ENCODE peak calls at places on chromosomes 1 and 21, in ten cellular contexts. B is GM23248, N is Karpas-422, Q is left ventricle myocardium inferior, X is OCI-LY7, H is right cardiac atrium, J is thoracic aorta, F is Peyer's patch, T is heart left ventricle, W is tibial nerve. C is an unnamed sample. For H3K4me1, the result is how much of the 10 kb centered on the place peaks cover.

GRCh38 chr1:88800382-88801051 is 90.8 kb downstream of the GTF2B start:
- DNase-seq in B (peak), N (peak), Q (no peak), X (peak), H (no peak), J (no peak), F (peak), T (no peak), W (no peak), C (no peak)

GRCh38 chr1:221435510-221435909 is 306.4 kb downstream of the DUSP10 start:
- DNase-seq in B (peak), N (peak), Q (no peak), X (peak), H (no peak), J (no peak), F (no peak), T (no peak), W (no peak), C (no peak)

GRCh38 chr1:171438441-171438840 is 46.9 kb upstream of the PRRC2C start:
- DNase-seq in B (peak), N (no peak), Q (peak), X (no peak), H (peak), J (peak), F (no peak), T (peak), W (no peak), C (peak)

GRCh38 chr1:101071470-101071886 is 45.9 kb upstream of the DPH5 start:
- DNase-seq in B (no peak), N (no peak), Q (no peak), X (no peak), H (no peak), J (no peak), F (no peak), T (no peak), W (no peak), C (no peak)

GRCh38 chr1:30789388-30790255 is 32.0 kb upstream of the LAPTM5 start:
- DNase-seq in B (no peak), N (no peak), Q (no peak), X (no peak), H (peak), J (no peak), F (no peak), T (peak), W (no peak), C (no peak)

GRCh38 chr1:88892146-88892877 is 945 bp upstream of the GTF2B start:
- DNase-seq in B (peak), N (peak), Q (no peak), X (peak), H (no peak), J (no peak), F (no peak), T (no peak), W (no peak), C (no peak)

GRCh38 chr1:41890841-41891311 is 27.8 kb downstream of the HIVEP3 start:
- DNase-seq in B (peak), N (no peak), Q (peak), X (no peak), H (peak), J (no peak), F (no peak), T (peak), W (no peak), C (no peak)

GRCh38 chr1:45679123-45679522 is 7.2 kb downstream of the GPBP1L1 start:
- DNase-seq in B (peak), N (no peak), Q (no peak), X (no peak), H (no peak), J (no peak), F (no peak), T (no peak), W (no peak), C (no peak)

GRCh38 chr1:12539705-12540579 is 78.1 kb downstream of the DHRS3 start:
- DNase-seq in B (peak), N (no peak), Q (peak), X (no peak), H (peak), J (peak), F (peak), T (peak), W (peak), C (peak)

GRCh38 chr21:35048706-35049617 is at the start of gene RUNX1:
- DNase-seq in B (peak), N (peak), Q (no peak), X (peak), H (no peak), J (no peak), F (peak), T (peak), W (no peak), C (no peak)

GRCh38 chr1:85128296-85128695 is 72.5 kb downstream of the SYDE2 start:
- DNase-seq in B (peak), N (no peak), Q (no peak), X (no peak), H (no peak), J (no peak), F (no peak), T (no peak), W (no peak), C (no peak)

GRCh38 chr1:155005076-155005971 is 2.7 kb downstream of the ZBTB7B start:
- DNase-seq in B (peak), N (peak), Q (peak), X (peak), H (peak), J (peak), F (peak), T (peak), W (no peak), C (peak)

GRCh38 chr21:46544003-46544402 is 60.9 kb downstream of the S100B start:
- DNase-seq in B (no peak), N (no peak), Q (no peak), X (no peak), H (no peak), J (no peak), F (no peak), T (no peak), W (no peak), C (no peak)

GRCh38 chr1:28395181-28395580 is 25.6 kb downstream of the PHACTR4 start:
- DNase-seq in B (peak), N (no peak), Q (no peak), X (no peak), H (no peak), J (no peak), F (no peak), T (no peak), W (no peak), C (no peak)

GRCh38 chr1:28394136-28394535 is 24.6 kb downstream of the PHACTR4 start:
- DNase-seq in B (no peak), N (no peak), Q (no peak), X (no peak), H (no peak), J (no peak), F (no peak), T (no peak), W (no peak), C (no peak)

GRCh38 chr1:28392027-28392652 is 22.6 kb downstream of the PHACTR4 start:
- DNase-seq in B (peak), N (no peak), Q (no peak), X (no peak), H (no peak), J (no peak), F (no peak), T (no peak), W (no peak), C (no peak)
- H3K4me1 ChIP-seq in B (under half), N (under half), Q (under half), X (under half), H (under half), J (under half), F (under half), T (under half), W (under half), C (under half)

GRCh38 chr1:66271216-66271903 is 262.6 kb upstream of the SGIP1 start:
- DNase-seq in B (peak), N (peak), Q (peak), X (peak), H (peak), J (peak), F (peak), T (peak), W (peak), C (peak)
- H3K4me3 ChIP-seq in B (peak), N (peak), Q (peak), X (peak), H (peak), J (peak), F (no peak), T (peak), W (no peak), C (no peak)

GRCh38 chr1:162197041-162197511 is 127.6 kb downstream of the NOS1AP start:
- DNase-seq in B (no peak), N (no peak), Q (no peak), X (no peak), H (no peak), J (no peak), F (peak), T (peak), W (no peak), C (no peak)
- H3K4me1 ChIP-seq in B (under half), N (under half), Q (half or more), X (under half), H (under half), J (under half), F (under half), T (under half), W (under half), C (under half)

GRCh38 chr1:167446946-167447345 is 71.4 kb downstream of the CD247 start:
- DNase-seq in B (no peak), N (no peak), Q (no peak), X (no peak), H (no peak), J (no peak), F (no peak), T (no peak), W (no peak), C (no peak)
- H3K4me3 ChIP-seq in B (no peak), N (peak), Q (no peak), X (no peak), H (no peak), J (no peak), F (no peak), T (no peak), W (no peak), C (no peak)

GRCh38 chr1:52569333-52570265 is 16.7 kb upstream of the TUT4 start:
- DNase-seq in B (no peak), N (no peak), Q (no peak), X (no peak), H (no peak), J (no peak), F (no peak), T (no peak), W (no peak), C (no peak)
- H3K4me1 ChIP-seq in B (under half), N (under half), Q (under half), X (under half), H (under half), J (under half), F (under half), T (under half), W (under half), C (under half)

GRCh38 chr1:184051485-184052193 is at the start of gene TSEN15:
- DNase-seq in B (peak), N (peak), Q (peak), X (peak), H (peak), J (no peak), F (peak), T (peak), W (peak), C (peak)

GRCh38 chr1:184051138-184051484 is 419 bp upstream of the TSEN15 start:
- DNase-seq in B (peak), N (peak), Q (no peak), X (no peak), H (no peak), J (no peak), F (no peak), T (no peak), W (no peak), C (no peak)

GRCh38 chr1:184052750-184053149 is 1.2 kb downstream of the TSEN15 start:
- DNase-seq in B (no peak), N (no peak), Q (no peak), X (no peak), H (no peak), J (no peak), F (no peak), T (no peak), W (no peak), C (no peak)

GRCh38 chr1:184052194-184052559 is 647 bp downstream of the TSEN15 start:
- DNase-seq in B (no peak), N (no peak), Q (no peak), X (peak), H (no peak), J (no peak), F (no peak), T (no peak), W (no peak), C (no peak)

GRCh38 chr1:184053881-184054280 is 2.4 kb downstream of the TSEN15 start:
- DNase-seq in B (no peak), N (no peak), Q (no peak), X (no peak), H (no peak), J (no peak), F (no peak), T (no peak), W (no peak), C (no peak)
- H3K4me3 ChIP-seq in B (no peak), N (no peak), Q (no peak), X (no peak), H (no peak), J (no peak), F (no peak), T (no peak), W (no peak), C (no peak)

DNA sequence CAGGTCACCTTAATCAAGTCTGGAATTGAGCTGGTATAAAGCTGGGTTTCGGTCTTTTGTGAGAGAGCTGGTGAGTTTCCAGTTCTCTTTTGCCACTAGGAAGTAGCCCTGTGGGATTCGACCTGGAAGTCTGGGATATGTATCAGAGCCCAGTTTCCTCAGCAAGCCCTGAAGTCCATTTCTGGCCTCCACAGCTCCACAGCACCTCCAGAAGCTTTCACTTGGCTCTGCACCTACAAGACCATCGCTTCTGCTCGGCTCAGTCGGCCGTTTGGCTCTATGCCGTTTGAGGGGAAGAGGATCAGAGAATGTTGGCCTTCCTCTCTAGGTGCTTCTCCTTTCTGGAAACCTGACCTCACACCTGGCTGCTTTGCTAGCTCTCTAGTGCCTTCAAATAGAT is 148.0 kb downstream of the GALNT2 start:
- DNase-seq in B (peak), N (no peak), Q (peak), X (no peak), H (peak), J (peak), F (peak), T (peak), W (peak), C (peak)
- H3K4me1 ChIP-seq in B (under half), N (under half), Q (under half), X (under half), H (under half), J (half or more), F (under half), T (under half), W (half or more), C (under half)